ENCODE peak calls at places on chromosomes 11 and 22, in seven cellular contexts. C is neuronal stem cell; G is SJSA1; H is body of pancreas; Y is CD8-positive, alpha-beta memory T cell; B is neural progenitor cell; D is prostate gland. S is an unnamed sample.

GRCh38 chr11:8832571-8833260 is 78.3 kb upstream of the AKIP1 start:
- DNase-seq in D (no peak), Y (no peak), B (no peak), G (peak; percentile 70), C (no peak), H (no peak), S (peak; percentile 66)

GRCh38 chr22:49740242-49740641 is 87.4 kb downstream of the BRD1 start:
- DNase-seq in D (no peak), B (no peak), H (no peak), Y (no peak), G (no peak), C (no peak), S (no peak)

GRCh38 chr11:32840587-32840986 is 10.9 kb downstream of the PRRG4 start:
- DNase-seq in D (no peak), B (no peak), G (no peak), C (no peak), Y (no peak), H (no peak), S (no peak)

GRCh38 chr22:48803171-48803992 is 1024.3 kb downstream of the BRD1 start:
- DNase-seq in G (no peak), H (no peak), Y (no peak), C (no peak), B (no peak), D (no peak), S (no peak)

GRCh38 chr22:49719046-49719445 is 108.6 kb downstream of the BRD1 start:
- DNase-seq in C (no peak), G (no peak), H (no peak), D (no peak), B (no peak), Y (no peak), S (no peak)

GRCh38 chr11:76152741-76153608 is 53.3 kb downstream of the WNT11 start:
- DNase-seq in Y (peak; percentile 58), B (peak; percentile 33), H (no peak), D (no peak), C (no peak), G (no peak), S (no peak)

GRCh38 chr11:67066333-67066709 is 9.7 kb downstream of the RHOD start:
- DNase-seq in Y (no peak), C (no peak), D (no peak), G (no peak), B (no peak), H (no peak), S (no peak)

GRCh38 chr11:76252625-76253024 is 46.3 kb upstream of the WNT11 start:
- DNase-seq in Y (no peak), D (no peak), H (no peak), G (no peak), B (no peak), C (no peak), S (no peak)

GRCh38 chr11:1546536-1547466 is 25.3 kb downstream of the DUSP8 start:
- DNase-seq in D (no peak), Y (peak; percentile 47), H (peak; percentile 64), C (peak; percentile 63), G (no peak), B (peak; percentile 87), S (no peak)

GRCh38 chr11:3841426-3842304 is 906 bp upstream of the RHOG start:
- DNase-seq in G (peak; percentile 90), C (peak; percentile 61), D (peak; percentile 82), B (peak; percentile 86), Y (peak; percentile 96), H (peak; percentile 82), S (peak; percentile 38)

GRCh38 chr11:111334495-111335123 is 36.3 kb downstream of the POU2AF3 start:
- DNase-seq in B (no peak), C (no peak), G (no peak), Y (no peak), H (peak; percentile 82), D (peak; percentile 73), S (no peak)

GRCh38 chr11:75422248-75423231 is 10.5 kb downstream of the KLHL35 start:
- DNase-seq in H (peak; percentile 73), D (peak; percentile 83), B (no peak), G (no peak), Y (no peak), C (no peak), S (no peak)

GRCh38 chr11:60978546-60979380 is 7.3 kb downstream of the CD6 start:
- DNase-seq in C (no peak), Y (peak; percentile 64), G (no peak), D (no peak), B (no peak), H (no peak), S (no peak)

GRCh38 chr11:61082161-61082870 is 20.0 kb upstream of the CD5 start:
- DNase-seq in Y (no peak), B (no peak), H (no peak), C (no peak), G (no peak), D (no peak), S (no peak)

GRCh38 chr22:25032066-25032465 is 79.5 kb downstream of the KIAA1671 start:
- DNase-seq in B (no peak), D (no peak), H (no peak), C (no peak), G (no peak), Y (no peak), S (no peak)

GRCh38 chr11:102912482-102912830 is 37.7 kb upstream of the MMP12 start:
- DNase-seq in B (no peak), D (no peak), G (no peak), H (no peak), Y (no peak), C (no peak), S (no peak)

GRCh38 chr22:24516301-24516737 is 21.2 kb downstream of the UPB1 start:
- DNase-seq in C (no peak), H (peak; percentile 38), Y (no peak), B (no peak), D (no peak), G (peak; percentile 74), S (peak; percentile 82)

GRCh38 chr22:17164392-17165024 is 5.4 kb upstream of the HDHD5 start:
- DNase-seq in G (no peak), B (no peak), H (no peak), C (no peak), D (no peak), Y (no peak), S (no peak)

GRCh38 chr11:115701284-115701875 is 197.2 kb upstream of the CADM1 start:
- DNase-seq in B (no peak), Y (no peak), H (no peak), G (no peak), C (no peak), D (no peak), S (no peak)

GRCh38 chr22:21766933-21767462 is 31.4 kb upstream of the YPEL1 start:
- DNase-seq in B (no peak), D (no peak), G (no peak), C (no peak), H (no peak), Y (peak; percentile 87), S (no peak)

GRCh38 chr22:40764743-40765441 is 54.3 kb downstream of the SLC25A17 start:
- DNase-seq in D (no peak), B (no peak), Y (no peak), C (no peak), H (no peak), G (no peak), S (no peak)

GRCh38 chr22:50250555-50251471 is at the start of gene HDAC10:
- DNase-seq in Y (peak; percentile 73), D (peak; percentile 60), H (peak; percentile 83), G (peak; percentile 85), B (peak; percentile 95), C (peak; percentile 83), S (no peak)

GRCh38 chr11:36362902-36363301 is 66.8 kb downstream of the PRR5L start:
- DNase-seq in C (no peak), D (no peak), G (peak; percentile 82), B (no peak), H (no peak), Y (no peak), S (peak; percentile 52)

GRCh38 chr11:36361901-36362391 is 65.9 kb downstream of the PRR5L start:
- DNase-seq in G (peak; percentile 92), Y (no peak), C (no peak), B (peak; percentile 19), H (no peak), D (no peak), S (peak; percentile 68)

GRCh38 chr11:36361472-36361871 is 65.4 kb downstream of the PRR5L start:
- DNase-seq in C (no peak), D (no peak), G (no peak), Y (no peak), B (no peak), H (no peak), S (no peak)

GRCh38 chr11:36360318-36360717 is 64.2 kb downstream of the PRR5L start:
- DNase-seq in G (no peak), B (no peak), D (no peak), Y (no peak), H (no peak), C (no peak), S (no peak)

GRCh38 chr11:36360833-36361232 is 64.7 kb downstream of the PRR5L start:
- DNase-seq in H (no peak), B (no peak), D (no peak), G (no peak), Y (no peak), C (no peak), S (no peak)
- H3K27ac ChIP-seq in H (no peak overlapping the region), B (no peak overlapping the region), D (no peak overlapping the region), G (peak overlapping the region; percentile 97), Y (no peak overlapping the region), C (no peak overlapping the region), S (no peak overlapping the region)

GRCh38 chr11:12680246-12680939 is 6.2 kb downstream of the TEAD1 start:
- DNase-seq in C (peak; percentile 85), G (peak; percentile 90), D (peak; percentile 89), H (peak; percentile 91), B (peak; percentile 96), Y (no peak), S (peak; percentile 65)
- H3K4me3 ChIP-seq in C (no peak overlapping the region), G (peak overlapping the region; percentile 11), D (peak overlapping the region; percentile 5), H (no peak overlapping the region), B (peak overlapping the region; percentile 83), Y (no peak overlapping the region), S (peak overlapping the region; percentile 23)

DNA sequence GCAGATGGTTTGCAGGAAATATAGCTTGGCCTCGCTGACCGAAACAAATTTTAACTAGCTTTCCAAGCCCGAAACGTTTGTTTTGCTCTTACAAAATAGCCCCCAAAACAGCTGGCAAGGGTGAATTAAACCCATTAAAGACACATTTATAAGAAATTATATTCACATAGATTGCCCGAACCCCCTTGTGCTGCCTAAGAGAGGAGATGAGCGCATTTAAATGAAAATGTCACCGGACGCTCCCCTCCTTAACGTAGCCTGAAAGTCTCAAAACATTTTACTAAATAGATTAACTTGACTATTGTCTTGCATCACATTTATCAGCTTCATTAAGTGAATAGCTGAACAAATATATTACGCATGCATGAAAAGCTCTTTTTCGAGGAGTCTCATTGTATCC is 3.9 kb upstream of the DBX1 start:
- DNase-seq in D (no peak), Y (no peak), B (peak; percentile 31), C (no peak), G (no peak), H (no peak), S (no peak)
- H3K27me3 ChIP-seq in D (peaks cover 48% of the 10 kb centered on the region), Y (peaks cover 60% of the 10 kb centered on the region), B (peaks cover 78% of the 10 kb centered on the region), C (peaks cover 41% of the 10 kb centered on the region), G (peaks cover 73% of the 10 kb centered on the region), H (peaks cover 13% of the 10 kb centered on the region), S (peaks cover 75% of the 10 kb centered on the region)

DNA sequence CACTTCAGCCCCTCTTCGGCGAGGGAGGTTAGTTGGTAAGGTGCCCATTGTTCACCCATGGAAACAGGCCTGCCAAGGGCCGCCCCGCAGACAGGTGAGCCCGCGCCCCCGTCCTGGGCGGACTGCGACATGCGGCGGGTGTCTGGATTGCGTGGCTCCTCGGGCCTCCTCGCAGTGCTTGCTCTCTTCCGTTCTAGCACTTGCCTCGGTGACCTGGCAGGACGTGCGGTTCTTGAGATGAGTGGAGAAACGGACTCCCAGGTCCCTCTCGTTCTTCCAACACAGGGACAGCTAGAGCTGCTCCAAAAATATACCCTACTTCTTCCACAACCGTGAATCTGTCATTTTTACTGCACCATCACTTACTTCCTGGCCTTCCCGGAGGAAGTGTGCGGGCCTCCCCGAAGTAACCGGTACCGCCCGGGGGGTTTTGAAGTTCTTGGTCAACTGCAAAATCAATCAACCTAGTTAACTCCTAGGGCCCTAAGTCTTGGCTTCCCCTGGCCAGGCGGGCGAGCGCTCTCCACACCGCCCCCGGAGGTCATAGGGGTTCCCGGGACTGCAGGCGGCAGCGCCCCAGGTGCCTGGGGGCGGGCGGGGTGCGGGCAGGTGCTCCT is 745 bp upstream of the ZBTB44 start:
- DNase-seq in H (peak; percentile 57), Y (peak; percentile 36), D (peak; percentile 14), B (peak; percentile 34), C (no peak), G (no peak), S (no peak)
- H3K27ac ChIP-seq in H (peak overlapping the region; percentile 92), Y (peak overlapping the region; percentile 62), D (peak overlapping the region; percentile 97), B (no peak overlapping the region), C (no peak overlapping the region), G (no peak overlapping the region), S (no peak overlapping the region)